ENCODE peak calls at places on chromosomes 6 and 20, in nine cellular contexts. One of them, this sample, is unnamed.

GRCh38 chr6:100664274-100665040 is 199.7 kb upstream of the SIM1 start:
- DNase-seq in breast epithelium: no peak
- DNase-seq in IMR-90: peak
- DNase-seq in NB4: peak
- DNase-seq in testis: no peak
- DNase-seq in A549: peak
- DNase-seq in HCT116: no peak
- DNase-seq in spleen: no peak
- DNase-seq in H54: no peak
- DNase-seq in this sample: no peak

GRCh38 chr20:4811661-4812181 is 90.0 kb downstream of the PRND start:
- DNase-seq in breast epithelium: no peak
- DNase-seq in IMR-90: no peak
- DNase-seq in NB4: peak
- DNase-seq in testis: peak
- DNase-seq in A549: no peak
- DNase-seq in HCT116: no peak
- DNase-seq in spleen: peak
- DNase-seq in H54: no peak
- DNase-seq in this sample: no peak

GRCh38 chr6:117483004-117483644 is 650 bp downstream of the DCBLD1 start:
- DNase-seq in breast epithelium: peak
- DNase-seq in IMR-90: peak
- DNase-seq in NB4: peak
- DNase-seq in testis: peak
- DNase-seq in A549: peak
- DNase-seq in HCT116: no peak
- DNase-seq in spleen: peak
- DNase-seq in H54: peak
- DNase-seq in this sample: no peak

GRCh38 chr6:39834866-39835265 is 42.7 kb downstream of the DAAM2 start:
- DNase-seq in breast epithelium: no peak
- DNase-seq in IMR-90: no peak
- DNase-seq in NB4: no peak
- DNase-seq in testis: no peak
- DNase-seq in A549: no peak
- DNase-seq in HCT116: no peak
- DNase-seq in spleen: no peak
- DNase-seq in H54: no peak
- DNase-seq in this sample: no peak

GRCh38 chr20:49814057-49814675 is 1.5 kb downstream of the SLC9A8 start:
- DNase-seq in breast epithelium: no peak
- DNase-seq in IMR-90: no peak
- DNase-seq in NB4: peak
- DNase-seq in testis: no peak
- DNase-seq in A549: no peak
- DNase-seq in HCT116: no peak
- DNase-seq in spleen: no peak
- DNase-seq in H54: no peak
- DNase-seq in this sample: no peak

GRCh38 chr20:45080867-45081616 is 19.9 kb downstream of the KCNS1 start:
- DNase-seq in breast epithelium: no peak
- DNase-seq in IMR-90: peak
- DNase-seq in NB4: peak
- DNase-seq in testis: no peak
- DNase-seq in A549: peak
- DNase-seq in HCT116: peak
- DNase-seq in spleen: no peak
- DNase-seq in H54: no peak
- DNase-seq in this sample: no peak

GRCh38 chr6:41047745-41048742 is 5.0 kb upstream of the APOBEC2 start:
- DNase-seq in breast epithelium: no peak
- DNase-seq in IMR-90: no peak
- DNase-seq in NB4: no peak
- DNase-seq in testis: no peak
- DNase-seq in A549: no peak
- DNase-seq in HCT116: no peak
- DNase-seq in spleen: no peak
- DNase-seq in H54: no peak
- DNase-seq in this sample: no peak

GRCh38 chr6:34284563-34285545 is 36.0 kb upstream of the SMIM29 start:
- DNase-seq in breast epithelium: no peak
- DNase-seq in IMR-90: peak
- DNase-seq in NB4: peak
- DNase-seq in testis: no peak
- DNase-seq in A549: no peak
- DNase-seq in HCT116: no peak
- DNase-seq in spleen: peak
- DNase-seq in H54: no peak
- DNase-seq in this sample: no peak

GRCh38 chr6:139129284-139129683 is 5.6 kb upstream of the HECA start:
- DNase-seq in breast epithelium: no peak
- DNase-seq in IMR-90: peak
- DNase-seq in NB4: peak
- DNase-seq in testis: no peak
- DNase-seq in A549: no peak
- DNase-seq in HCT116: no peak
- DNase-seq in spleen: no peak
- DNase-seq in H54: no peak
- DNase-seq in this sample: no peak

GRCh38 chr6:41630946-41631345 is 7.3 kb upstream of the MDFI start:
- DNase-seq in breast epithelium: no peak
- DNase-seq in IMR-90: no peak
- DNase-seq in NB4: no peak
- DNase-seq in testis: no peak
- DNase-seq in A549: no peak
- DNase-seq in HCT116: no peak
- DNase-seq in spleen: no peak
- DNase-seq in H54: no peak
- DNase-seq in this sample: no peak

GRCh38 chr6:134739299-134740090 is 210.4 kb downstream of the ALDH8A1 start:
- DNase-seq in breast epithelium: no peak
- DNase-seq in IMR-90: peak
- DNase-seq in NB4: no peak
- DNase-seq in testis: no peak
- DNase-seq in A549: no peak
- DNase-seq in HCT116: no peak
- DNase-seq in spleen: no peak
- DNase-seq in H54: no peak
- DNase-seq in this sample: no peak

GRCh38 chr20:44089987-44090674 is 96.9 kb downstream of the JPH2 start:
- DNase-seq in breast epithelium: no peak
- DNase-seq in IMR-90: peak
- DNase-seq in NB4: peak
- DNase-seq in testis: peak
- DNase-seq in A549: peak
- DNase-seq in HCT116: peak
- DNase-seq in spleen: no peak
- DNase-seq in H54: no peak
- DNase-seq in this sample: no peak

DNA sequence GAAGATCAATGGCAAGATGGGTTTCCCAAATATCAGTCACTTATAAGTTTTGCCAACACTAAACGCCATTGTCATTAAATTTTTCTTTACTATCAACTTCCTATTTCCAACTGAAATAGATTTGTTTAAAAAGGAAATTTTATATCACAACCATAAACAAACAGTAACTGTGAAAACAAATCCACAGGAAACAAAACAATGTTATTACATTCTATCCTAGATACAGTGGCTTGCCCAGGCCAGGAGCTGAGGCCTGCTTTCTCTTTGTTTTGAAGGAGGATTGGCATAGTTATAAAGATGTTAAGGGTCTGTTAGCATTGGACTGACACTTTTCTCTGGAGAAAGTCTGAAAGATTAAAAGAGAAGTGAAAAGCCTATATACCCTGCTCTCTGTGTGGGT is 24.9 kb downstream of the PPP1R16B start:
- DNase-seq in breast epithelium: no peak
- DNase-seq in IMR-90: no peak
- DNase-seq in NB4: no peak
- DNase-seq in testis: no peak
- DNase-seq in A549: no peak
- DNase-seq in HCT116: no peak
- DNase-seq in spleen: no peak
- DNase-seq in H54: no peak
- DNase-seq in this sample: no peak
- TF ChIP-seq POLR2A in breast epithelium: no peak
- TF ChIP-seq POLR2A in IMR-90: no peak
- TF ChIP-seq POLR2A in NB4: no peak
- TF ChIP-seq POLR2A in testis: no peak
- TF ChIP-seq POLR2A in A549: no peak
- TF ChIP-seq POLR2A in HCT116: no peak
- TF ChIP-seq POLR2A in spleen: no peak
- TF ChIP-seq POLR2A in H54: no peak
- TF ChIP-seq POLR2A in this sample: no peak

DNA sequence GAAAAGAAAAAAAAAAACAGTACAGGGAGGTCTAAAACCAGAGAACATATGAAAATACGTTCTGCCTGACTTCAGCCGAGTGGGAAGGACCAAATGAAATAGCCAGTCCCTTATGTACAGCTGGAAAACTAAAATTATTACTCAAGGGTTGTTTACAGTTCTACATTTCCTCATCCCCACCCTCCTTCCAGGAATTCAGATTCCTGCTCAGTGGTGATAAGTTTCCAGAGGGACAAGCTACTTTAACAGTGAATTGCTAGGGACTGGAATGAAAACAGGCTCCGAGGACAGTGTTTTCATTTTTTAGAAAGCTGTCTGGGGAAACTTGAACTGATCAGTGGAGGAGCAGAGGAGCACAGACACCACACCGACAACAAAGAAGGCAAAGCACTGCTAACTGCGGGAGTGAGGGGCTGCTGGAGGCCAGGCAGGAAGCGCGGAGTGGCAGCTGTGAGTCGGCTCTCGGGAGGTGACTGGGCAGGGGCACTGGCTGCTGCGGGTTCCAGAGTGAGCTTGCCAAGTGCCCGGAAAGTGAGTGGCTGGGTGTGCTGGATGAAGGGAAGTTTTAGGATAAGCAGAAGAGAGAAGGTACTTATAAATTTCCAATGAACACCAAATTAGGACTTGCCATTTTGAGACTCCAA is 322.2 kb downstream of the ESR1 start:
- DNase-seq in breast epithelium: no peak
- DNase-seq in IMR-90: peak
- DNase-seq in NB4: no peak
- DNase-seq in testis: no peak
- DNase-seq in A549: no peak
- DNase-seq in HCT116: no peak
- DNase-seq in spleen: no peak
- DNase-seq in H54: no peak
- DNase-seq in this sample: no peak
- TF ChIP-seq POLR2A in breast epithelium: no peak
- TF ChIP-seq POLR2A in IMR-90: no peak
- TF ChIP-seq POLR2A in NB4: no peak
- TF ChIP-seq POLR2A in testis: no peak
- TF ChIP-seq POLR2A in A549: no peak
- TF ChIP-seq POLR2A in HCT116: no peak
- TF ChIP-seq POLR2A in spleen: no peak
- TF ChIP-seq POLR2A in H54: no peak
- TF ChIP-seq POLR2A in this sample: no peak

DNA sequence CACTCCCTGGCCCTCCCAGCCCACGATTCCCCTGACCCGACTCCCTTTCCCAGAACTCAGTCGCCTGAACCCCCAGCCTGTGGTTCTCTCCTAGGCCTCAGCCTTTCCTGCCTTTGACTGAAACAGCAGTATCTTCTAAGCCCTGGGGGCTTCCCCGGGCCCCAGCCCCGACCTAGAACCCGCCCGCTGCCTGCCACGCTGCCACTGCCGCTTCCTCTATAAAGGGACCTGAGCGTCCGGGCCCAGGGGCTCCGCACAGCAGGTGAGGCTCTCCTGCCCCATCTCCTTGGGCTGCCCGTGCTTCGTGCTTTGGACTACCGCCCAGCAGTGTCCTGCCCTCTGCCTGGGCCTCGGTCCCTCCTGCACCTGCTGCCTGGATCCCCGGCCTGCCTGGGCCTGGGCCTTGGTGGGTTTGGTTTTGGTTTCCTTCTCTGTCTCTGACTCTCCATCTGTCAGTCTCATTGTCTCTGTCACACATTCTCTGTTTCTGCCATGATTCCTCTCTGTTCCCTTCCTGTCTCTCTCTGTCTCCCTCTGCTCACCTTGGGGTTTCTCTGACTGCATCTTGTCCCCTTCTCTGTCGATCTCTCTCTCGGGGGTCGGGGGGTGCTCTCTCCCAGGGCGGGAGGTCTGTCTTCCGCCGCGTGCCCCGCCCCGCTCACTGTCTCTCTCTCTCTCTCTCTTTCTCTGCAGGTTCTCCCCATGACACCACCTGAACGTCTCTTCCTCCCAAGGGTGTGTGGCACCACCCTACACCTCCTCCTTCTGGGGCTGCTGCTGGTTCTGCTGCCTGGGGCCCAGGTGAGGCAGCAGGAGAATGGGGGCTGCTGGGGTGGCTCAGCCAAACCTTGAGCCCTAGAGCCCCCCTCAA is at the start of gene LTA:
- DNase-seq in breast epithelium: no peak
- DNase-seq in IMR-90: no peak
- DNase-seq in NB4: no peak
- DNase-seq in testis: no peak
- DNase-seq in A549: no peak
- DNase-seq in HCT116: no peak
- DNase-seq in spleen: peak
- DNase-seq in H54: no peak
- DNase-seq in this sample: no peak
- TF ChIP-seq POLR2A in breast epithelium: no peak
- TF ChIP-seq POLR2A in IMR-90: no peak
- TF ChIP-seq POLR2A in NB4: no peak
- TF ChIP-seq POLR2A in testis: no peak
- TF ChIP-seq POLR2A in A549: no peak
- TF ChIP-seq POLR2A in HCT116: no peak
- TF ChIP-seq POLR2A in spleen: peak
- TF ChIP-seq POLR2A in H54: no peak
- TF ChIP-seq POLR2A in this sample: peak

GRCh38 chr6:28078050-28078449 is 2.3 kb upstream of the ZNF165 start:
- DNase-seq in breast epithelium: no peak
- DNase-seq in IMR-90: no peak
- DNase-seq in NB4: no peak
- DNase-seq in testis: no peak
- DNase-seq in A549: no peak
- DNase-seq in HCT116: no peak
- DNase-seq in spleen: no peak
- DNase-seq in H54: no peak
- DNase-seq in this sample: no peak

GRCh38 chr6:28078836-28079235 is 1.5 kb upstream of the ZNF165 start:
- DNase-seq in breast epithelium: no peak
- DNase-seq in IMR-90: no peak
- DNase-seq in NB4: peak
- DNase-seq in testis: no peak
- DNase-seq in A549: no peak
- DNase-seq in HCT116: no peak
- DNase-seq in spleen: no peak
- DNase-seq in H54: no peak
- DNase-seq in this sample: no peak

GRCh38 chr6:28081486-28081751 is 1.1 kb downstream of the ZNF165 start:
- DNase-seq in breast epithelium: no peak
- DNase-seq in IMR-90: no peak
- DNase-seq in NB4: peak
- DNase-seq in testis: no peak
- DNase-seq in A549: no peak
- DNase-seq in HCT116: no peak
- DNase-seq in spleen: no peak
- DNase-seq in H54: no peak
- DNase-seq in this sample: peak

GRCh38 chr6:28082939-28083338 is 2.6 kb downstream of the ZNF165 start:
- DNase-seq in breast epithelium: no peak
- DNase-seq in IMR-90: no peak
- DNase-seq in NB4: no peak
- DNase-seq in testis: no peak
- DNase-seq in A549: no peak
- DNase-seq in HCT116: no peak
- DNase-seq in spleen: no peak
- DNase-seq in H54: no peak
- DNase-seq in this sample: no peak

GRCh38 chr6:28080631-28081485 is 490 bp downstream of the ZNF165 start:
- DNase-seq in breast epithelium: peak
- DNase-seq in IMR-90: peak
- DNase-seq in NB4: peak
- DNase-seq in testis: peak
- DNase-seq in A549: peak
- DNase-seq in HCT116: peak
- DNase-seq in spleen: peak
- DNase-seq in H54: peak
- DNase-seq in this sample: peak
- TF ChIP-seq POLR2A in breast epithelium: peak
- TF ChIP-seq POLR2A in IMR-90: peak
- TF ChIP-seq POLR2A in NB4: peak
- TF ChIP-seq POLR2A in testis: no peak
- TF ChIP-seq POLR2A in A549: no peak
- TF ChIP-seq POLR2A in HCT116: no peak
- TF ChIP-seq POLR2A in spleen: no peak
- TF ChIP-seq POLR2A in H54: peak
- TF ChIP-seq POLR2A in this sample: no peak